ENCODE peak calls at places on chromosome 18, in six cellular contexts. S is GM12878, C is K562, P is HCT116, D is H1, J is HepG2. F is an unnamed sample.

GRCh38 chr18:62702259-62702658 is 13.1 kb upstream of the PHLPP1 start:
- DNase-seq in J (no peak), P (no peak), C (no peak), D (no peak), S (no peak), F (no peak)

GRCh38 chr18:36441872-36442271 is 144.4 kb downstream of the FHOD3 start:
- DNase-seq in P (no peak), C (no peak), J (no peak), S (no peak), D (no peak), F (no peak)

GRCh38 chr18:12722731-12723130 is 19.9 kb downstream of the PSMG2 start:
- DNase-seq in J (no peak), C (no peak), P (no peak), D (no peak), S (no peak), F (no peak)

GRCh38 chr18:69935319-69936190 is 12.1 kb downstream of the CD226 start:
- DNase-seq in D (no peak), S (peak), J (peak), P (peak), C (no peak), F (no peak)

GRCh38 chr18:35549515-35549914 is 32.0 kb upstream of the GALNT1 start:
- DNase-seq in D (no peak), P (no peak), S (no peak), C (no peak), J (no peak), F (no peak)

GRCh38 chr18:54162431-54162830 is 62.0 kb downstream of the MBD2 start:
- DNase-seq in D (no peak), S (no peak), P (no peak), C (no peak), J (no peak), F (no peak)

GRCh38 chr18:63899206-63899605 is 8.6 kb upstream of the SERPINB10 start:
- DNase-seq in D (no peak), S (no peak), C (no peak), J (no peak), P (no peak), F (no peak)

GRCh38 chr18:74774486-74774885 is 176.8 kb downstream of the ZNF407 start:
- DNase-seq in D (no peak), P (no peak), C (no peak), S (no peak), J (no peak), F (no peak)

GRCh38 chr18:25467226-25468065 is 115.5 kb upstream of the ZNF521 start:
- DNase-seq in S (no peak), P (no peak), J (no peak), C (no peak), D (no peak), F (no peak)

GRCh38 chr18:28607991-28608390 is 431.1 kb upstream of the CDH2 start:
- DNase-seq in C (no peak), D (no peak), S (no peak), J (no peak), P (no peak), F (no peak)

GRCh38 chr18:27656167-27656778 is 471.2 kb upstream of the CHST9 start:
- DNase-seq in J (no peak), C (no peak), D (no peak), P (no peak), S (peak), F (no peak)

GRCh38 chr18:5515007-5515744 is 28.6 kb downstream of the EPB41L3 start:
- DNase-seq in P (no peak), J (no peak), D (no peak), C (no peak), S (no peak), F (no peak)

GRCh38 chr18:33669589-33669988 is 91.6 kb downstream of the ASXL3 start:
- DNase-seq in P (no peak), D (no peak), C (no peak), S (no peak), J (no peak), F (no peak)

GRCh38 chr18:4755848-4756247 is 300.7 kb upstream of the DLGAP1 start:
- DNase-seq in P (no peak), D (no peak), C (no peak), S (peak), J (no peak), F (no peak)

GRCh38 chr18:51171208-51171607 is 26.3 kb downstream of the MEX3C start:
- DNase-seq in P (no peak), D (no peak), C (no peak), J (no peak), S (no peak), F (no peak)

GRCh38 chr18:4987452-4988405 is 209.3 kb downstream of the AKAIN1 start:
- DNase-seq in D (no peak), C (no peak), J (no peak), P (no peak), S (no peak), F (no peak)

GRCh38 chr18:49697757-49698595 is 115.4 kb downstream of the ACAA2 start:
- DNase-seq in P (no peak), D (no peak), J (no peak), S (no peak), C (no peak), F (no peak)

GRCh38 chr18:35131387-35132283 is 90.4 kb downstream of the MAPRE2 start:
- DNase-seq in J (no peak), C (no peak), P (no peak), D (no peak), S (no peak), F (no peak)

GRCh38 chr18:79540161-79540913 is 139.3 kb upstream of the CTDP1 start:
- DNase-seq in P (no peak), S (no peak), J (no peak), C (no peak), D (no peak), F (no peak)

GRCh38 chr18:27685807-27686412 is 491.0 kb downstream of the CDH2 start:
- DNase-seq in D (no peak), S (no peak), C (no peak), P (peak), J (peak), F (peak)

GRCh38 chr18:3148930-3149535 is 70.7 kb downstream of the MYOM1 start:
- DNase-seq in S (no peak), P (no peak), C (no peak), D (no peak), J (no peak), F (no peak)

GRCh38 chr18:43919565-43919964 is 642.3 kb upstream of the SYT4 start:
- DNase-seq in C (no peak), J (no peak), S (no peak), P (no peak), D (no peak), F (no peak)

GRCh38 chr18:13003466-13003896 is 12.3 kb downstream of the CEP192 start:
- DNase-seq in J (peak), C (peak), D (peak), P (peak), S (no peak), F (peak)

DNA sequence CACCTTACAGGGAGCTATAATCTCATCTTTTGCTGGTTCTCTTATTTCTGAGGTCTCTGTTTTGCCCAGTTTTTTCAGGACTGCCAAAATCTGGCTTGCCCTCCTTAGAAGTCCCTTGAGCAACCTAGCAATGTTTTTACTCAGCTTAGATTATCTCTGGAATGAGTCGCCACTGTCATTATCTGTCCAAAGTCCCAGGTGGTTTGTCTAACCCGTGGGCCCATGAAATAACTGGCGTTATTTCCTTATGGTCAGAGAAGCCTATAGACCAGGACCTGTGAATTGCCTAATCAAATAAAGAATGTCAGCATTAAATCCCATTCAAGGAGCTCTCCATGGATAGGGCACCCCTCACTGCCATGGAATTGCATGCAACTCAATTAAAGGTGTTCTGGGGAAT is 373.9 kb downstream of the SETBP1 start:
- DNase-seq in D (no peak), S (no peak), P (no peak), J (no peak), C (no peak), F (no peak)
- H3K27ac ChIP-seq in D (no peak), S (no peak), P (no peak), J (no peak), C (no peak), F (no peak)

DNA sequence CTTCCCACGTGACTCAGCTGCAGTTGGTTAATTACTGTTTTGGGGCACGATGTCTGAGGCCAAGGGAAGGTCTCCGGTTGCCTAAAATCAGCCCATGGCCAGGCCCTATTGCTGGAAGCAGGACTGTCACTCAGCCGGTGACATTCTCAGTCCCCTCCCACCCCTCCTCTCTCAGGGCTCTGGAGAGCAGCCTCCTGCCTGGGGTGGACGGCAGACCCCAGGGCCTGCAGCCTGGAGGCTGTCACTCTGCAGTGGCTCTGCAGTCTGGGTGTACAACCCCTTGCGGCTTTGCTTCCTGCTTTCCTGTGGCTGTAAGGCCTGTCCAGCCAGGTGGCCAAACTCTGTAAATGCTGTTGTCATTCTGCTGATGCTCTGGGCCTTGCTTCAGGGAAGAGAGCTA is 32.8 kb downstream of the ZBTB7C start:
- DNase-seq in S (no peak), J (no peak), D (no peak), C (no peak), P (no peak), F (peak)
- TF ChIP-seq YY1 in S (no peak), J (no peak), D (no peak), C (no peak), P (no peak), F (no peak)

DNA sequence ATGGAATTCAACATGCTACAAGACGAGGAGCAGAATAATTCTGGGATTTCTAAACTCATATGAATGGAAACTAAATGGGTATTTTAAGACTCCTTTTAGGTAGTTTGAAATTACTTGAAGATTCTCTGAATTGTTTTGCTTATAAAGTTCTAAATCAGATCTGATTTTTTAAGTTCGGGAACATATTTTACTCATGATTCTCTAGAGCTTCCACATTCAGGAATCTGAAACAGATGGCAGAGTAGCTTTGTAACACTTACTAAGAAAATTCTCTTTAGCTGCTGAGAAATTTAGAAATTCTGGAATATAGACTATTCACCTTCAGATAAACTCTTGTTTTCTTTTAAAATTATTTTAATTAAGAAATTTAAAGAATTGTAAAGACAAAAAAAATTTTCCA is 13.7 kb downstream of the RBBP8 start:
- DNase-seq in S (no peak), P (no peak), J (no peak), D (no peak), C (no peak), F (no peak)
- H3K27ac ChIP-seq in S (no peak), P (no peak), J (no peak), D (no peak), C (no peak), F (peak)

DNA sequence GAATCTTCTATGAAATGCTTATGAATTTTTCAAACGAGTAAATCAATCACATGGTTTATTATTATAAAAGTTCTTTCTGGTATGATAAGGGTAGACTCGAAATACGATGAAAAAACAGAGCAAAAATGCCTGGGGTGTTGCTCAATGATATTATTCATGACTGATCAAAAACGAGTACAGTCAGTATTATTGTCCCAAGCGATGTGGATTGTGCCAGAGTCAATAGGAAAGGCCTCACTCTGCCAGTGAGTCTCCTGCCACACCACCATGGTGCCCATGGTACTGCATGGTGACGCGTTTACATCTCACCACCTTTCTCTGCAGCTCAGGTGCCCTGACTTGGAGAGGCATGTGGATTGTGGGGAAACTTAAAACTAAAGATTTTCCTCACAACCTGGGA is 58.5 kb downstream of the KCTD1 start:
- DNase-seq in P (no peak), C (no peak), S (no peak), D (no peak), J (no peak), F (no peak)
- TF ChIP-seq YY1 in P (no peak), C (no peak), S (no peak), D (no peak), J (no peak), F (no peak)

GRCh38 chr18:9741821-9742541 is 33.9 kb downstream of the RAB31 start:
- DNase-seq in S (no peak), D (peak), P (no peak), J (peak), C (no peak), F (no peak)
- H3K27ac ChIP-seq in S (no peak), D (peak), P (peak), J (no peak), C (peak), F (no peak)

GRCh38 chr18:75783816-75784215 is 356.3 kb upstream of the SMIM21 start:
- DNase-seq in C (no peak), D (no peak), S (no peak), J (no peak), P (no peak), F (no peak)
- TF ChIP-seq YY1 in C (no peak), D (no peak), S (no peak), J (no peak), P (no peak), F (no peak)

GRCh38 chr18:58591286-58591685 is 37.6 kb downstream of the ALPK2 start:
- DNase-seq in C (no peak), J (no peak), P (no peak), D (no peak), S (no peak), F (no peak)
- H3K27ac ChIP-seq in C (no peak), J (no peak), P (no peak), D (no peak), S (no peak), F (no peak)

GRCh38 chr18:644395-645004 is 13.0 kb upstream of the TYMS start:
- DNase-seq in C (no peak), D (no peak), J (peak), S (peak), P (no peak), F (no peak)
- TF ChIP-seq YY1 in C (no peak), D (no peak), J (no peak), S (no peak), P (no peak), F (no peak)